ENCODE peak calls at places on chromosome 13, in nine cellular contexts. One of them, this sample, is unnamed.

GRCh38 chr13:110392510-110393233 is 85.6 kb downstream of the COL4A2 start:
- DNase-seq in HCT116: no peak
- DNase-seq in tibial nerve: no peak
- DNase-seq in IMR-90: peak; percentile 78
- DNase-seq in esophagus squamous epithelium: no peak
- DNase-seq in body of pancreas: no peak
- DNase-seq in K562: no peak
- DNase-seq in H54: no peak
- DNase-seq in Peyer's patch: no peak
- DNase-seq in this sample: no peak

GRCh38 chr13:34833562-34834182 is 108.4 kb upstream of the NBEA start:
- DNase-seq in HCT116: peak; percentile 10
- DNase-seq in tibial nerve: no peak
- DNase-seq in IMR-90: peak; percentile 2
- DNase-seq in esophagus squamous epithelium: no peak
- DNase-seq in body of pancreas: no peak
- DNase-seq in K562: no peak
- DNase-seq in H54: peak; percentile 7
- DNase-seq in Peyer's patch: no peak
- DNase-seq in this sample: no peak

GRCh38 chr13:67986234-67986633 is 756.1 kb upstream of the PCDH9 start:
- DNase-seq in HCT116: no peak
- DNase-seq in tibial nerve: no peak
- DNase-seq in IMR-90: no peak
- DNase-seq in esophagus squamous epithelium: no peak
- DNase-seq in body of pancreas: no peak
- DNase-seq in K562: no peak
- DNase-seq in H54: no peak
- DNase-seq in Peyer's patch: no peak
- DNase-seq in this sample: no peak

GRCh38 chr13:55569514-55569913 is 1571.2 kb upstream of the PRR20A start:
- DNase-seq in HCT116: no peak
- DNase-seq in tibial nerve: no peak
- DNase-seq in IMR-90: no peak
- DNase-seq in esophagus squamous epithelium: no peak
- DNase-seq in body of pancreas: no peak
- DNase-seq in K562: no peak
- DNase-seq in H54: no peak
- DNase-seq in Peyer's patch: no peak
- DNase-seq in this sample: no peak

GRCh38 chr13:19632915-19633339 is 532 bp upstream of the MPHOSPH8 start:
- DNase-seq in HCT116: no peak
- DNase-seq in tibial nerve: no peak
- DNase-seq in IMR-90: no peak
- DNase-seq in esophagus squamous epithelium: no peak
- DNase-seq in body of pancreas: no peak
- DNase-seq in K562: no peak
- DNase-seq in H54: no peak
- DNase-seq in Peyer's patch: no peak
- DNase-seq in this sample: no peak

GRCh38 chr13:103931396-103931795 is 865.2 kb upstream of the SLC10A2 start:
- DNase-seq in HCT116: no peak
- DNase-seq in tibial nerve: no peak
- DNase-seq in IMR-90: no peak
- DNase-seq in esophagus squamous epithelium: no peak
- DNase-seq in body of pancreas: no peak
- DNase-seq in K562: no peak
- DNase-seq in H54: no peak
- DNase-seq in Peyer's patch: no peak
- DNase-seq in this sample: no peak

GRCh38 chr13:57969961-57970360 is 338.4 kb downstream of the PCDH17 start:
- DNase-seq in HCT116: no peak
- DNase-seq in tibial nerve: no peak
- DNase-seq in IMR-90: no peak
- DNase-seq in esophagus squamous epithelium: no peak
- DNase-seq in body of pancreas: no peak
- DNase-seq in K562: no peak
- DNase-seq in H54: no peak
- DNase-seq in Peyer's patch: no peak
- DNase-seq in this sample: no peak

GRCh38 chr13:64849174-64849573 is 2381.0 kb downstream of the PCDH9 start:
- DNase-seq in HCT116: no peak
- DNase-seq in tibial nerve: no peak
- DNase-seq in IMR-90: no peak
- DNase-seq in esophagus squamous epithelium: no peak
- DNase-seq in body of pancreas: no peak
- DNase-seq in K562: no peak
- DNase-seq in H54: no peak
- DNase-seq in Peyer's patch: no peak
- DNase-seq in this sample: no peak

GRCh38 chr13:104565888-104566287 is 1499.7 kb upstream of the SLC10A2 start:
- DNase-seq in HCT116: no peak
- DNase-seq in tibial nerve: no peak
- DNase-seq in IMR-90: no peak
- DNase-seq in esophagus squamous epithelium: no peak
- DNase-seq in body of pancreas: no peak
- DNase-seq in K562: no peak
- DNase-seq in H54: no peak
- DNase-seq in Peyer's patch: no peak
- DNase-seq in this sample: no peak

GRCh38 chr13:47337781-47338507 is 441.1 kb upstream of the HTR2A start:
- DNase-seq in HCT116: no peak
- DNase-seq in tibial nerve: no peak
- DNase-seq in IMR-90: peak; percentile 90
- DNase-seq in esophagus squamous epithelium: no peak
- DNase-seq in body of pancreas: no peak
- DNase-seq in K562: no peak
- DNase-seq in H54: no peak
- DNase-seq in Peyer's patch: no peak
- DNase-seq in this sample: no peak

GRCh38 chr13:41193919-41194824 is at the start of gene KBTBD7:
- DNase-seq in HCT116: peak; percentile 79
- DNase-seq in tibial nerve: peak; percentile 72
- DNase-seq in IMR-90: peak; percentile 98
- DNase-seq in esophagus squamous epithelium: peak; percentile 81
- DNase-seq in body of pancreas: peak; percentile 89
- DNase-seq in K562: peak; percentile 74
- DNase-seq in H54: peak; percentile 51
- DNase-seq in Peyer's patch: peak; percentile 96
- DNase-seq in this sample: peak; percentile 93
- TF ChIP-seq POLR2A in HCT116: no peak
- TF ChIP-seq POLR2A in tibial nerve: peak; percentile 28
- TF ChIP-seq POLR2A in IMR-90: peak; percentile 67
- TF ChIP-seq POLR2A in esophagus squamous epithelium: no peak
- TF ChIP-seq POLR2A in body of pancreas: peak; percentile 82
- TF ChIP-seq POLR2A in K562: peak; percentile 76
- TF ChIP-seq POLR2A in H54: peak; percentile 46
- TF ChIP-seq POLR2A in Peyer's patch: peak; percentile 24
- TF ChIP-seq POLR2A in this sample: peak; percentile 73

DNA sequence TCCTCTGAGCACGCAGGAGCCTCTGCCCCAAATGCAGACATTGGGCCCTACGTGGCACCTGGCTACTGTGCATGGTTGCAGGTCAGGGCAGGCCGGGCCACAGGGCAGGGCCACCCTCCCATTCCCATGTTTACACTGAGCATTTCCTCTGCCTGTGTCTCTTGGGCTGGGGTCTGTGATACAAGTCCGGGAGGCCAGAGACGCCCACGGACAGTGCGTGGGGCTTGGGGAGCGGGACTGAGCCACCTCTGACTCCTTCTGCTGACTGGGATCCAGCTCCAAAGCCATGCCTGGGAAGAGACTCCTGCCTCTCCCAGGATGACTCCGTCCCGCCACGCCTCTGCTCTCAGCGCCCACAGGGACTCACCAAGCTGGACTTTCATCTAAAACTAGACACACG is 18.8 kb downstream of the GAS6 start:
- DNase-seq in HCT116: no peak
- DNase-seq in tibial nerve: no peak
- DNase-seq in IMR-90: no peak
- DNase-seq in esophagus squamous epithelium: no peak
- DNase-seq in body of pancreas: no peak
- DNase-seq in K562: no peak
- DNase-seq in H54: no peak
- DNase-seq in Peyer's patch: peak; percentile 58
- DNase-seq in this sample: no peak
- TF ChIP-seq POLR2A in HCT116: no peak
- TF ChIP-seq POLR2A in tibial nerve: no peak
- TF ChIP-seq POLR2A in IMR-90: no peak
- TF ChIP-seq POLR2A in esophagus squamous epithelium: no peak
- TF ChIP-seq POLR2A in body of pancreas: no peak
- TF ChIP-seq POLR2A in K562: no peak
- TF ChIP-seq POLR2A in H54: no peak
- TF ChIP-seq POLR2A in Peyer's patch: no peak
- TF ChIP-seq POLR2A in this sample: no peak

GRCh38 chr13:113813749-113814434 is 50.0 kb downstream of the GAS6 start:
- DNase-seq in HCT116: no peak
- DNase-seq in tibial nerve: no peak
- DNase-seq in IMR-90: no peak
- DNase-seq in esophagus squamous epithelium: no peak
- DNase-seq in body of pancreas: peak; percentile 41
- DNase-seq in K562: no peak
- DNase-seq in H54: no peak
- DNase-seq in Peyer's patch: no peak
- DNase-seq in this sample: no peak

GRCh38 chr13:113816248-113816924 is 47.5 kb downstream of the GAS6 start:
- DNase-seq in HCT116: no peak
- DNase-seq in tibial nerve: no peak
- DNase-seq in IMR-90: peak; percentile 45
- DNase-seq in esophagus squamous epithelium: no peak
- DNase-seq in body of pancreas: no peak
- DNase-seq in K562: no peak
- DNase-seq in H54: no peak
- DNase-seq in Peyer's patch: no peak
- DNase-seq in this sample: no peak

GRCh38 chr13:113814435-113814821 is 49.4 kb downstream of the GAS6 start:
- DNase-seq in HCT116: no peak
- DNase-seq in tibial nerve: no peak
- DNase-seq in IMR-90: peak; percentile 34
- DNase-seq in esophagus squamous epithelium: no peak
- DNase-seq in body of pancreas: no peak
- DNase-seq in K562: no peak
- DNase-seq in H54: no peak
- DNase-seq in Peyer's patch: no peak
- DNase-seq in this sample: no peak

GRCh38 chr13:113816925-113817859 is 46.7 kb downstream of the GAS6 start:
- DNase-seq in HCT116: peak; percentile 79
- DNase-seq in tibial nerve: peak; percentile 80
- DNase-seq in IMR-90: peak; percentile 83
- DNase-seq in esophagus squamous epithelium: peak; percentile 59
- DNase-seq in body of pancreas: peak; percentile 90
- DNase-seq in K562: peak; percentile 69
- DNase-seq in H54: peak; percentile 87
- DNase-seq in Peyer's patch: peak; percentile 96
- DNase-seq in this sample: peak; percentile 79

DNA sequence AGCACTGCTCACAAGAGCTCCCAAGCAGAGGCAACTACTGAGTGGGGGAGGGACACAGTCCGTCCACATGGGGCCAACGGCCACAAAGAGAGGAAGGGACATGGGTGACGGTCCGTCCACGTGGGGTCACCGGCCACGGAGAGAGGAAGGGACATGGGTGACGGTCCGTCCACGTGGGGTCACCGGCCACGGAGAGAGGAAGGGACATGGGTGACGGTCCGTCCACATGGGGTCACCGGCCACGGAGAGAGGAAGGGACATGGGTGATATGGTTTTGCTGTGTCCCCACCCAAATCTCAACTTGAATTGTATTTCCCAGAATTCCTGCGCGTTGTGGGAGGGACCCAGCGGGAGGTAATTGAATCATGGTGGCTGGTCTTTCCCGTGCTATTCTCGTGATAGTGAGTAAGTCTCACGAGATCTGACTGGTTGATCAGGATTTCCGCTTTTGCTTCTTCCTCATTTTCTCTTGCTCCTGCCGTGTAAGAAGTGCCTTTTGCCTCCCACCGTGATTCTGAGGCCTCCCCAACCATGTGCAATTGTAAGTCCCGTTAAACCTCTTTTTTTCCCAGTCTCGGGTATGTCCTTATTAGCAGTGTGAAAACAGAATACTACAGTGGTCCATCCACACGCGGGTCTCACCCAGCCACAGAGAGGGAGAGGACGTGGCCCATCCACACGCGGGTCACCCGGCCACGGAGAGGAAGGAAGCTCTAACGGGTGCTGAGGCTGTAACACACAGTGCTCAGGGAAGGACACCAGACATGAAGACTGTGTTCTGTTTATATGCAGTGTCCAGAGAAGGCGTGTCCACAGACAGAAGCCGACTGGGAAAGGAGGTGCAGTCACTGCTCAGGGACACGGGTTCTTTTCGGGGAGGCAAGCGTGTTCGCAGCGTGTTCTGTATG is 48.5 kb downstream of the GAS6 start:
- DNase-seq in HCT116: peak; percentile 73
- DNase-seq in tibial nerve: no peak
- DNase-seq in IMR-90: no peak
- DNase-seq in esophagus squamous epithelium: no peak
- DNase-seq in body of pancreas: no peak
- DNase-seq in K562: no peak
- DNase-seq in H54: no peak
- DNase-seq in Peyer's patch: no peak
- DNase-seq in this sample: peak; percentile 13
- TF ChIP-seq POLR2A in HCT116: peak; percentile 55
- TF ChIP-seq POLR2A in tibial nerve: no peak
- TF ChIP-seq POLR2A in IMR-90: no peak
- TF ChIP-seq POLR2A in esophagus squamous epithelium: no peak
- TF ChIP-seq POLR2A in body of pancreas: peak; percentile 9
- TF ChIP-seq POLR2A in K562: no peak
- TF ChIP-seq POLR2A in H54: no peak
- TF ChIP-seq POLR2A in Peyer's patch: no peak
- TF ChIP-seq POLR2A in this sample: peak; percentile 32

GRCh38 chr13:49791214-49791752 is 1.2 kb downstream of the KPNA3 start:
- DNase-seq in HCT116: no peak
- DNase-seq in tibial nerve: no peak
- DNase-seq in IMR-90: peak; percentile 35
- DNase-seq in esophagus squamous epithelium: no peak
- DNase-seq in body of pancreas: peak; percentile 25
- DNase-seq in K562: no peak
- DNase-seq in H54: no peak
- DNase-seq in Peyer's patch: peak; percentile 53
- DNase-seq in this sample: peak; percentile 70

GRCh38 chr13:49786609-49787008 is 5.9 kb downstream of the KPNA3 start:
- DNase-seq in HCT116: no peak
- DNase-seq in tibial nerve: no peak
- DNase-seq in IMR-90: no peak
- DNase-seq in esophagus squamous epithelium: no peak
- DNase-seq in body of pancreas: no peak
- DNase-seq in K562: no peak
- DNase-seq in H54: no peak
- DNase-seq in Peyer's patch: no peak
- DNase-seq in this sample: peak; percentile 58

GRCh38 chr13:49792550-49793324 is at the start of gene KPNA3:
- DNase-seq in HCT116: peak; percentile 91
- DNase-seq in tibial nerve: peak; percentile 91
- DNase-seq in IMR-90: peak; percentile 96
- DNase-seq in esophagus squamous epithelium: peak; percentile 91
- DNase-seq in body of pancreas: peak; percentile 96
- DNase-seq in K562: peak; percentile 85
- DNase-seq in H54: peak; percentile 71
- DNase-seq in Peyer's patch: peak; percentile 98
- DNase-seq in this sample: peak; percentile 98

GRCh38 chr13:49789961-49790360 is 2.5 kb downstream of the KPNA3 start:
- DNase-seq in HCT116: no peak
- DNase-seq in tibial nerve: no peak
- DNase-seq in IMR-90: no peak
- DNase-seq in esophagus squamous epithelium: no peak
- DNase-seq in body of pancreas: no peak
- DNase-seq in K562: no peak
- DNase-seq in H54: no peak
- DNase-seq in Peyer's patch: no peak
- DNase-seq in this sample: peak; percentile 57

GRCh38 chr13:49791753-49792549 is 531 bp downstream of the KPNA3 start:
- DNase-seq in HCT116: no peak
- DNase-seq in tibial nerve: no peak
- DNase-seq in IMR-90: peak; percentile 36
- DNase-seq in esophagus squamous epithelium: no peak
- DNase-seq in body of pancreas: peak; percentile 49
- DNase-seq in K562: peak; percentile 49
- DNase-seq in H54: peak; percentile 12
- DNase-seq in Peyer's patch: peak; percentile 67
- DNase-seq in this sample: peak; percentile 75
- TF ChIP-seq POLR2A in HCT116: no peak
- TF ChIP-seq POLR2A in tibial nerve: no peak
- TF ChIP-seq POLR2A in IMR-90: peak; percentile 55
- TF ChIP-seq POLR2A in esophagus squamous epithelium: no peak
- TF ChIP-seq POLR2A in body of pancreas: peak; percentile 21
- TF ChIP-seq POLR2A in K562: no peak
- TF ChIP-seq POLR2A in H54: peak; percentile 9
- TF ChIP-seq POLR2A in Peyer's patch: peak; percentile 31
- TF ChIP-seq POLR2A in this sample: no peak

This sample was measured in erythroblast.